ENCODE peak calls at places on chromosomes 6 and 20, in six cellular contexts. R is effector memory CD8-positive, alpha-beta T cell; C is cardiac muscle cell; B is NT2/D1; L is activated T-helper 1 cell treated with anti-CD3 and anti-CD28 coated beads, Interleukin-12 subunit alpha, Interleukin-12 subunit beta, Interleukin-2, Interleukin-4 antibody, amounts not matched to agents 30 ng/mL and 10 ng/mL and 1 ng/mL, durations not matched to agents 14 hours and 24 hours and 36 hours; I is NCI-H345. S is an unnamed sample.

GRCh38 chr20:15336011-15336410 is 998.6 kb upstream of the FLRT3 start:
- DNase-seq in R (no peak), C (no peak), B (no peak), L (no peak), I (no peak), S (no peak)

GRCh38 chr20:36173451-36173933 is 19.0 kb downstream of the EPB41L1 start:
- DNase-seq in R (no peak), C (peak), B (no peak), L (no peak), I (no peak), S (peak)

GRCh38 chr20:36779656-36780025 is 6.1 kb upstream of the DSN1 start:
- DNase-seq in R (no peak), C (no peak), B (no peak), L (no peak), I (no peak), S (no peak)

GRCh38 chr20:32973077-32973717 is 31.0 kb downstream of the SUN5 start:
- DNase-seq in R (no peak), C (no peak), B (no peak), L (no peak), I (no peak), S (no peak)

GRCh38 chr6:73078333-73078732 is 147.0 kb downstream of the KHDC1L start:
- DNase-seq in R (no peak), C (no peak), B (no peak), L (no peak), I (no peak), S (no peak)

GRCh38 chr6:25324076-25324762 is 45.0 kb downstream of the CARMIL1 start:
- DNase-seq in R (no peak), C (no peak), B (no peak), L (no peak), I (no peak), S (peak)

GRCh38 chr6:109082178-109082577 is 12.5 kb downstream of the SESN1 start:
- DNase-seq in R (no peak), C (peak), B (no peak), L (no peak), I (no peak), S (peak)

GRCh38 chr6:36755435-36756348 is 58.1 kb downstream of the RAB44 start:
- DNase-seq in R (peak), C (peak), B (no peak), L (peak), I (no peak), S (no peak)

GRCh38 chr20:3705491-3705969 is 6.9 kb downstream of the SIGLEC1 start:
- DNase-seq in R (no peak), C (no peak), B (no peak), L (no peak), I (no peak), S (no peak)

GRCh38 chr6:154491567-154492470 is 18.7 kb downstream of the CNKSR3 start:
- DNase-seq in R (no peak), C (no peak), B (no peak), L (no peak), I (peak), S (no peak)

GRCh38 chr6:37323568-37323967 is 30.2 kb upstream of the RNF8 start:
- DNase-seq in R (no peak), C (peak), B (no peak), L (no peak), I (peak), S (peak)

GRCh38 chr6:44676826-44677433 is 289.4 kb downstream of the CDC5L start:
- DNase-seq in R (no peak), C (peak), B (no peak), L (no peak), I (no peak), S (no peak)

S was measured in NCI-H69.